ENCODE peak calls at places on chromosomes 1 and 21, in ten cellular contexts. A, K, S, Q, L, T, J, P, Y and D are unnamed samples.

GRCh38 chr1:157240495-157241184 is 102.4 kb upstream of the ETV3 start:
- DNase-seq in A (peak), K (peak), S (no peak), Q (no peak), L (no peak), T (no peak), J (no peak), P (no peak), Y (no peak), D (no peak)

GRCh38 chr21:36004441-36004840 is 55.9 kb downstream of the SETD4 start:
- DNase-seq in A (no peak), K (no peak), S (peak), Q (no peak), L (no peak), T (no peak), J (no peak), P (no peak), Y (no peak), D (peak)

GRCh38 chr1:8915446-8915845 is 30.2 kb upstream of the CA6 start:
- DNase-seq in A (no peak), K (no peak), S (no peak), Q (no peak), L (no peak), T (no peak), J (no peak), P (no peak), Y (no peak), D (no peak)

GRCh38 chr21:25396135-25396711 is 211.1 kb downstream of the MRPL39 start:
- DNase-seq in A (no peak), K (no peak), S (no peak), Q (no peak), L (no peak), T (no peak), J (no peak), P (no peak), Y (no peak), D (no peak)

GRCh38 chr1:203217139-203217621 is 12.3 kb downstream of the CHIT1 start:
- DNase-seq in A (no peak), K (peak), S (no peak), Q (no peak), L (no peak), T (no peak), J (no peak), P (no peak), Y (no peak), D (no peak)

GRCh38 chr1:22258696-22259095 is 115.8 kb upstream of the WNT4 start:
- DNase-seq in A (no peak), K (no peak), S (peak), Q (no peak), L (no peak), T (no peak), J (no peak), P (no peak), Y (no peak), D (no peak)

GRCh38 chr1:9242338-9242969 is 7.9 kb downstream of the H6PD start:
- DNase-seq in A (peak), K (peak), S (no peak), Q (peak), L (peak), T (peak), J (peak), P (no peak), Y (peak), D (peak)

GRCh38 chr1:23692308-23692871 is 784 bp downstream of the RPL11 start:
- DNase-seq in A (no peak), K (no peak), S (no peak), Q (no peak), L (no peak), T (no peak), J (no peak), P (no peak), Y (no peak), D (no peak)

GRCh38 chr1:25561426-25562100 is 18.2 kb downstream of the LDLRAP1 start:
- DNase-seq in A (no peak), K (no peak), S (no peak), Q (no peak), L (no peak), T (no peak), J (no peak), P (no peak), Y (no peak), D (no peak)

GRCh38 chr1:67372136-67372535 is 58.1 kb downstream of the SERBP1 start:
- DNase-seq in A (no peak), K (no peak), S (peak), Q (no peak), L (no peak), T (no peak), J (no peak), P (no peak), Y (no peak), D (no peak)

GRCh38 chr1:61389194-61389925 is 307.0 kb downstream of the NFIA start:
- DNase-seq in A (no peak), K (no peak), S (no peak), Q (no peak), L (no peak), T (no peak), J (no peak), P (no peak), Y (no peak), D (no peak)

GRCh38 chr1:153963850-153964331 is 554 bp upstream of the SLC39A1 start:
- DNase-seq in A (peak), K (peak), S (no peak), Q (no peak), L (no peak), T (peak), J (peak), P (peak), Y (no peak), D (peak)

GRCh38 chr1:19384113-19384512 is 72.0 kb downstream of the SLC66A1 start:
- DNase-seq in A (no peak), K (peak), S (peak), Q (no peak), L (peak), T (peak), J (no peak), P (no peak), Y (peak), D (peak)

GRCh38 chr21:32976791-32977190 is 48.9 kb upstream of the OLIG2 start:
- DNase-seq in A (no peak), K (no peak), S (no peak), Q (no peak), L (no peak), T (no peak), J (no peak), P (no peak), Y (no peak), D (no peak)

GRCh38 chr1:1946540-1946939 is 27.5 kb upstream of the TMEM52 start:
- DNase-seq in A (peak), K (peak), S (peak), Q (no peak), L (peak), T (no peak), J (no peak), P (no peak), Y (peak), D (peak)

GRCh38 chr1:31424568-31424967 is 11.6 kb downstream of the SERINC2 start:
- DNase-seq in A (no peak), K (no peak), S (no peak), Q (no peak), L (no peak), T (no peak), J (no peak), P (no peak), Y (no peak), D (no peak)

GRCh38 chr1:90707363-90707710 is 9.8 kb downstream of the BARHL2 start:
- DNase-seq in A (no peak), K (peak), S (peak), Q (no peak), L (no peak), T (no peak), J (no peak), P (no peak), Y (peak), D (no peak)

GRCh38 chr1:35188578-35189392 is 4.2 kb downstream of the SFPQ start:
- DNase-seq in A (no peak), K (peak), S (no peak), Q (no peak), L (no peak), T (no peak), J (no peak), P (no peak), Y (no peak), D (no peak)

GRCh38 chr1:35192056-35192852 is 691 bp downstream of the SFPQ start:
- DNase-seq in A (peak), K (peak), S (peak), Q (peak), L (peak), T (peak), J (peak), P (no peak), Y (peak), D (peak)

GRCh38 chr1:35192853-35193664 is at the start of gene SFPQ:
- DNase-seq in A (peak), K (peak), S (peak), Q (peak), L (peak), T (peak), J (peak), P (peak), Y (peak), D (peak)

GRCh38 chr1:35191429-35192055 is 1.4 kb downstream of the SFPQ start:
- DNase-seq in A (no peak), K (no peak), S (no peak), Q (no peak), L (no peak), T (no peak), J (no peak), P (no peak), Y (no peak), D (no peak)

DNA sequence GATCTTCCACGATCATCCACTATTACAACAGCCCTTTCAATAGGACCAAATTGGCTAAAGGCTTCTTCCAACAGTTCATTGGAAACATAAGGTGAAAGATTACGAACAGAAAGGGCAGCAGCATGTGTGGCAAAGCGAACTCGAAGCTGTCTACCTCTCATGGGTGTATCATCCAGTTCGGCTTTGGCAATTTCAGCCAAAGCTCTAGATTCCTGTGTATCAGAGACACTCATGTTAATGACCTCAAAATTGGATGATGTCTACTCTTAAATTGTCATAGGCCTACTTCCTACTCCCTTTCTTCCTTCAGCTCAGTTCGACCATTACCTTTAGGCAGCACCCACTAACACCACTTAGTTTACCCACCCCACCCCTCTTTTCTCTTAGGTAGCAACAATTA is 2.2 kb downstream of the SFPQ start:
- DNase-seq in A (no peak), K (no peak), S (no peak), Q (no peak), L (no peak), T (no peak), J (no peak), P (no peak), Y (no peak), D (no peak)
- TF ChIP-seq POLR2A in A (no peak), K (no peak), S (no peak), Q (no peak), L (no peak), T (no peak), J (no peak), P (no peak), Y (no peak), D (no peak)

DNA sequence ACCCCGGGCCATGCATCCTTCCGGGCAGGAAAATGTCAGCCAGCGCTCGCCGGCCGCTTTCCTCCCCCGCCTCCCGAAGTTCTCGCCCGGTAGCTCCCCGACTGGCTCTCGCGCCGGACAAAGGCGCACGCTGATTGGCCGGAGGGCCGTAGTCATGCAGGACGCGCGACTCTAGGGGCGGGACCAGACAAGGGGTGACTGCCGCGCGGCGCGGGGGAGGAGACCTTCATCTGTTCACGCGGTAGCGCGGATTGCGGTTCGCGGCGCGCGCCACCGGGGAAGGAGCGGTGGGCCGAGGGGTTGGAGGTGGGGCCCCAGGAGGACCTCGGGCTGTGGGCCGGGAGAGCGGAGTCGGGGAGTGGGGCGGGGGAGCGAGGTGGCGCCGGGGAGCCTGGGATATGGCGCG is at the start of gene FLVCR1:
- DNase-seq in A (peak), K (peak), S (peak), Q (peak), L (peak), T (peak), J (peak), P (peak), Y (peak), D (peak)
- TF ChIP-seq POLR2A in A (peak), K (peak), S (peak), Q (no peak), L (peak), T (peak), J (peak), P (no peak), Y (peak), D (peak)

GRCh38 chr1:150555198-150555970 is 6.2 kb downstream of the ADAMTSL4 start:
- DNase-seq in A (no peak), K (no peak), S (no peak), Q (no peak), L (no peak), T (no peak), J (no peak), P (no peak), Y (no peak), D (no peak)

GRCh38 chr1:150554086-150554452 is 4.9 kb downstream of the ADAMTSL4 start:
- DNase-seq in A (no peak), K (no peak), S (no peak), Q (no peak), L (no peak), T (peak), J (no peak), P (no peak), Y (no peak), D (no peak)

GRCh38 chr1:150552692-150553278 is 3.6 kb downstream of the ADAMTSL4 start:
- DNase-seq in A (no peak), K (no peak), S (no peak), Q (no peak), L (no peak), T (peak), J (no peak), P (no peak), Y (peak), D (peak)

GRCh38 chr1:150551784-150552691 is 2.8 kb downstream of the ADAMTSL4 start:
- DNase-seq in A (peak), K (peak), S (peak), Q (peak), L (peak), T (peak), J (peak), P (no peak), Y (peak), D (peak)

DNA sequence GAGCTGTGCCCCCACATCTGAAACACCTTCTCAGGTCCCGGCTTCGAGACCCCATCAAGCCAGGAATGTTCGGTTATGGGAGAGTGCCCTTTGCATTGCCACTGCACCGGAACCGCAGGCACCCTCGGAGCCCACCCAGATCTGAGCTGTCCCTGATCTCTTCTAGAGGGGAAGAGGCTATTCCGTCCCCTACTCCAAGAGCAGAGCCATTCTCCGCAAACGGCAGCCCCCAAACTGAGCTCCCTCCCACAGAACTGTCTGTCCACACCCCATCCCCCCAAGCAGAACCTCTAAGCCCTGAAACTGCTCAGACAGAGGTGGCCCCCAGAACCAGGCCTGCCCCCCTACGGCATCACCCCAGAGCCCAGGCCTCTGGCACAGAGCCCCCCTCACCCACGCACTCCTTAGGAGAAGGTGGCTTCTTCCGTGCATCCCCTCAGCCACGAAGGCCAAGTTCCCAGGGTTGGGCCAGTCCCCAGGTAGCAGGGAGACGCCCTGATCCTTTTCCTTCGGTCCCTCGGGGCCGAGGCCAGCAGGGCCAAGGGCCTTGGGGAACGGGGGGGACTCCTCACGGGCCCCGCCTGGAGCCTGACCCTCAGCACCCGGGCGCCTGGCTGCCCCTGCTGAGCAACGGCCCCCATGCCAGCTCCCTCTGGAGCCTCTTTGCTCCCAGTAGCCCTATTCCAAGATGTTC is 4.3 kb downstream of the ADAMTSL4 start:
- DNase-seq in A (no peak), K (no peak), S (no peak), Q (no peak), L (no peak), T (peak), J (no peak), P (no peak), Y (no peak), D (no peak)
- TF ChIP-seq POLR2A in A (no peak), K (no peak), S (no peak), Q (no peak), L (no peak), T (no peak), J (no peak), P (no peak), Y (no peak), D (no peak)

DNA sequence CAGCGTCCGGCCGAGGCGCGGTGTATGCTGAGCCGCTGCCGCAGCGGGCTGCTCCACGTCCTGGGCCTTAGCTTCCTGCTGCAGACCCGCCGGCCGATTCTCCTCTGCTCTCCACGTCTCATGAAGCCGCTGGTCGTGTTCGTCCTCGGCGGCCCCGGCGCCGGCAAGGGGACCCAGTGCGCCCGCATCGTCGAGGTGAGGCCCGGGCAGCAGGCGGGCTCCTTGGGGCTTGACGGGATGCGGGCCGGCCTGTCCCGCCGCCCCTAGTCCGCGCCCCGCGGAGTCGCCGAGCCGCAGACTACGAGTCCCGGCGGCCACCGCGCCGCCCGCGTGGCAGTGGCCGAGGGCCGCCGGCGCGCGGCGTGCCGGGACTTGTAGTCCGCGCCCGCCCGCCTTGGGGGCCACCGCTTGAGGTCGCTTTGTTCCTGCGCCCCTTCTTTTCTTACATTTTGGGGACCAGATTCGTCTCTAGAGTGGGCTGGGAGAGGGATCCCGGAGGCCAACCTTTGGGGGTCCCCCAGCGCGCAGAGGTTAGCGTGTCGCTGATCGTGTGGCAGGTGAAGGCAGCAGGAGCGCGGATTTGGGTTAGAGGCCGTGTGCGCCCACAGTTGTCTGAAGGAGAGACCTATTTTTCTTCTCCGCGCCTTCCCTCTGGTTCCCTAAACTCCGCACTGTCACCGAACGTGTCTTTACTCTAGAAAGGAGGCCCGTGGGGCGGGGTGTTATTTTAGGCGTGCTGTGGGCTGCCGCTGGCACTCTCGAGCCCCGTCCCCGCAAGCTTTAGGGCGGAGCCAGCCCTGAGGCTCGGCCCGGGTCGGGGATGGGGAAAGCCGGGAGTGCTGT is 553 bp downstream of the CMPK1 start:
- DNase-seq in A (peak), K (peak), S (peak), Q (peak), L (peak), T (peak), J (peak), P (peak), Y (peak), D (peak)
- TF ChIP-seq POLR2A in A (peak), K (peak), S (peak), Q (no peak), L (peak), T (peak), J (peak), P (no peak), Y (peak), D (peak)

GRCh38 chr1:231337472-231338269 is at the start of gene EXOC8:
- DNase-seq in A (peak), K (peak), S (peak), Q (peak), L (peak), T (peak), J (peak), P (peak), Y (peak), D (peak)
- TF ChIP-seq POLR2A in A (peak), K (peak), S (peak), Q (no peak), L (peak), T (peak), J (peak), P (peak), Y (peak), D (peak)

DNA sequence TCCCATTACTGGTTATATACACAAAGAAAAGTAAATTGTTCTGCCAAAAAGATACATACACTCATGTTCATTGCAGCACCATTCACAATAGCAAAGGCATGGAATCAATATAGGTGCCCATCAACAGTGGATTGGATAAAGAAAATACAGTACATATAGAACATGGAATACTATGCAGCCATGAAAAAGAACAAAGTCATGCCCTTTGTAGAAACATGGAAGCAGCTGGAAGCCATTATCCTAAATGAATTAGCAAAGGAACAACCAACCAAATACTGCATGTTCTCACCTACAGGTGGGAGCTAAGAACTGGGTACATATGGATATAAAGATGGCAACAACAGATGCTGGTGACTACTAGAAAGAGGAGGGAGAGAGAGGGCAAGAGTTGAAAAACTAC is 132.6 kb downstream of the PLD5 start:
- DNase-seq in A (no peak), K (no peak), S (no peak), Q (no peak), L (no peak), T (no peak), J (no peak), P (no peak), Y (no peak), D (no peak)
- TF ChIP-seq POLR2A in A (no peak), K (no peak), S (no peak), Q (no peak), L (no peak), T (no peak), J (no peak), P (no peak), Y (no peak), D (no peak)

GRCh38 chr1:156124557-156125483 is 10.3 kb downstream of the LMNA start:
- DNase-seq in A (no peak), K (no peak), S (no peak), Q (peak), L (no peak), T (no peak), J (peak), P (no peak), Y (peak), D (peak)

GRCh38 chr1:156128749-156129682 is 14.5 kb downstream of the LMNA start:
- DNase-seq in A (no peak), K (no peak), S (peak), Q (no peak), L (peak), T (peak), J (no peak), P (no peak), Y (peak), D (peak)

GRCh38 chr1:156126701-156127534 is 12.4 kb downstream of the LMNA start:
- DNase-seq in A (no peak), K (no peak), S (peak), Q (no peak), L (peak), T (peak), J (no peak), P (peak), Y (peak), D (peak)

GRCh38 chr1:156123356-156124196 is 9.1 kb downstream of the LMNA start:
- DNase-seq in A (peak), K (peak), S (peak), Q (peak), L (peak), T (peak), J (peak), P (peak), Y (peak), D (peak)

GRCh38 chr1:156126043-156126700 is 11.7 kb downstream of the LMNA start:
- DNase-seq in A (no peak), K (peak), S (peak), Q (peak), L (peak), T (peak), J (no peak), P (peak), Y (peak), D (peak)
- TF ChIP-seq POLR2A in A (no peak), K (no peak), S (peak), Q (no peak), L (peak), T (peak), J (peak), P (no peak), Y (no peak), D (peak)